ENCODE peak calls at places on chromosomes 7 and 10, in six cellular contexts. N is cardiac muscle cell, M is IMR-90, U is brain microvascular endothelial cell, G is left ventricle myocardium inferior, B is upper lobe of left lung. R is an unnamed sample.
A peak's percentile ranks its signal among the peaks of the same experiment; 100 is the strongest.

GRCh38 chr7:156039194-156039593 is 226.9 kb upstream of the SHH start:
- DNase-seq in N (no peak), M (no peak), U (no peak), G (no peak), B (peak; percentile 68), R (no peak)

GRCh38 chr10:4978870-4979269 is 15.7 kb downstream of the AKR1C1 start:
- DNase-seq in N (no peak), M (no peak), U (no peak), G (no peak), B (no peak), R (no peak)

GRCh38 chr10:5871596-5871995 is 18.1 kb downstream of the ANKRD16 start:
- DNase-seq in N (peak; percentile 78), M (peak; percentile 77), U (no peak), G (no peak), B (no peak), R (no peak)

GRCh38 chr7:28903779-28904538 is 54.2 kb downstream of the TRIL start:
- DNase-seq in N (no peak), M (no peak), U (no peak), G (no peak), B (no peak), R (no peak)

GRCh38 chr7:107951896-107952295 is 51.1 kb downstream of the LAMB1 start:
- DNase-seq in N (no peak), M (no peak), U (no peak), G (no peak), B (peak; percentile 43), R (no peak)

GRCh38 chr10:124389613-124390361 is 28.9 kb downstream of the OAT start:
- DNase-seq in N (no peak), M (no peak), U (no peak), G (no peak), B (peak; percentile 71), R (no peak)

GRCh38 chr10:74763934-74764591 is 62.3 kb upstream of the KAT6B start:
- DNase-seq in N (no peak), M (no peak), U (no peak), G (no peak), B (peak; percentile 59), R (no peak)

GRCh38 chr10:130179640-130180039 is 43.4 kb downstream of the GLRX3 start:
- DNase-seq in N (peak; percentile 85), M (peak; percentile 78), U (peak; percentile 80), G (no peak), B (no peak), R (no peak)

GRCh38 chr10:69883256-69883655 is 81.5 kb downstream of the COL13A1 start:
- DNase-seq in N (no peak), M (no peak), U (no peak), G (no peak), B (no peak), R (no peak)

GRCh38 chr7:50317221-50317678 is 12.7 kb downstream of the IKZF1 start:
- DNase-seq in N (no peak), M (no peak), U (no peak), G (no peak), B (no peak), R (peak; percentile 75)

GRCh38 chr7:132854238-132854637 is 227.7 kb downstream of the CHCHD3 start:
- DNase-seq in N (no peak), M (no peak), U (no peak), G (no peak), B (no peak), R (no peak)

GRCh38 chr10:23442936-23443335 is 4.1 kb downstream of the OTUD1 start:
- DNase-seq in N (peak; percentile 37), M (peak; percentile 62), U (no peak), G (no peak), B (no peak), R (no peak)

GRCh38 chr10:133276435-133277201 is at the start of gene ADAM8:
- DNase-seq in N (no peak), M (no peak), U (no peak), G (no peak), B (peak; percentile 94), R (peak; percentile 73)

GRCh38 chr10:68900427-68901105 is 549 bp upstream of the DDX50 start:
- DNase-seq in N (no peak), M (peak; percentile 69), U (peak; percentile 67), G (peak; percentile 78), B (peak; percentile 94), R (no peak)

GRCh38 chr7:100190059-100190711 is 12.5 kb downstream of the STAG3 start:
- DNase-seq in N (peak; percentile 65), M (peak; percentile 62), U (peak; percentile 20), G (no peak), B (no peak), R (no peak)

GRCh38 chr7:42065015-42065414 is 172.0 kb downstream of the GLI3 start:
- DNase-seq in N (no peak), M (no peak), U (no peak), G (no peak), B (no peak), R (no peak)

GRCh38 chr10:23869548-23869947 is 339.4 kb upstream of the KIAA1217 start:
- DNase-seq in N (no peak), M (no peak), U (no peak), G (no peak), B (no peak), R (no peak)

GRCh38 chr10:29681700-29682444 is 47.1 kb upstream of the SVIL start:
- DNase-seq in N (no peak), M (no peak), U (no peak), G (no peak), B (no peak), R (peak; percentile 67)

GRCh38 chr7:1665721-1666250 is 4.3 kb upstream of the ELFN1 start:
- DNase-seq in N (peak; percentile 38), M (peak; percentile 4), U (no peak), G (peak; percentile 56), B (peak; percentile 87), R (no peak)

GRCh38 chr7:49780953-49781352 is 7.5 kb downstream of the VWC2 start:
- DNase-seq in N (no peak), M (no peak), U (no peak), G (no peak), B (no peak), R (no peak)

GRCh38 chr7:38978474-38978873 is 765 bp downstream of the POU6F2 start:
- DNase-seq in N (no peak), M (no peak), U (no peak), G (no peak), B (no peak), R (no peak)

GRCh38 chr7:44323381-44324203 is 1.8 kb downstream of the CAMK2B start:
- DNase-seq in N (no peak), M (no peak), U (no peak), G (no peak), B (no peak), R (no peak)

GRCh38 chr10:64345856-64346255 is 824.7 kb downstream of the REEP3 start:
- DNase-seq in N (no peak), M (no peak), U (no peak), G (no peak), B (no peak), R (no peak)

GRCh38 chr10:64346391-64346790 is 825.2 kb downstream of the REEP3 start:
- DNase-seq in N (no peak), M (no peak), U (no peak), G (no peak), B (no peak), R (no peak)

DNA sequence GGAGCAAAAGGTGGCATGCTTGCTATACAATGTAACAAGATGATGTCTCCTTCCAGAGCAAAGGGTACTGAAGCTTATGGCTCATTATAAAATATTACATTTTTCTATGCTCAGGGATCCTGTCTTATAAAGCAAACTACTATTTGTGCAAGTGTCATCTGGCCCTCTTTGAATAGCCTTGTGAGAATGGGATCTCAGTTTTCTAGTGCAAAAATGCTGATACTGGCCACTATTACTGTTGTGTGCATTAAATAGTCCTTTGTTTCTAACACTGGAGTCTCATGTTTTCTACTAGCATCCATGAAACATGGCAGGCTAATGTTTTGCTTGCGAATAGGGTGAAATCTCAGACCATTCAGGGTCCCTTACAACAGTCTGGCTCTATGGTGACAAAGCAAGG is 823.0 kb downstream of the REEP3 start:
- DNase-seq in N (no peak), M (no peak), U (no peak), G (no peak), B (no peak), R (no peak)
- H3K27ac ChIP-seq in N (no peak overlapping the region), M (no peak overlapping the region), U (no peak overlapping the region), G (no peak overlapping the region), B (no peak overlapping the region), R (no peak overlapping the region)

DNA sequence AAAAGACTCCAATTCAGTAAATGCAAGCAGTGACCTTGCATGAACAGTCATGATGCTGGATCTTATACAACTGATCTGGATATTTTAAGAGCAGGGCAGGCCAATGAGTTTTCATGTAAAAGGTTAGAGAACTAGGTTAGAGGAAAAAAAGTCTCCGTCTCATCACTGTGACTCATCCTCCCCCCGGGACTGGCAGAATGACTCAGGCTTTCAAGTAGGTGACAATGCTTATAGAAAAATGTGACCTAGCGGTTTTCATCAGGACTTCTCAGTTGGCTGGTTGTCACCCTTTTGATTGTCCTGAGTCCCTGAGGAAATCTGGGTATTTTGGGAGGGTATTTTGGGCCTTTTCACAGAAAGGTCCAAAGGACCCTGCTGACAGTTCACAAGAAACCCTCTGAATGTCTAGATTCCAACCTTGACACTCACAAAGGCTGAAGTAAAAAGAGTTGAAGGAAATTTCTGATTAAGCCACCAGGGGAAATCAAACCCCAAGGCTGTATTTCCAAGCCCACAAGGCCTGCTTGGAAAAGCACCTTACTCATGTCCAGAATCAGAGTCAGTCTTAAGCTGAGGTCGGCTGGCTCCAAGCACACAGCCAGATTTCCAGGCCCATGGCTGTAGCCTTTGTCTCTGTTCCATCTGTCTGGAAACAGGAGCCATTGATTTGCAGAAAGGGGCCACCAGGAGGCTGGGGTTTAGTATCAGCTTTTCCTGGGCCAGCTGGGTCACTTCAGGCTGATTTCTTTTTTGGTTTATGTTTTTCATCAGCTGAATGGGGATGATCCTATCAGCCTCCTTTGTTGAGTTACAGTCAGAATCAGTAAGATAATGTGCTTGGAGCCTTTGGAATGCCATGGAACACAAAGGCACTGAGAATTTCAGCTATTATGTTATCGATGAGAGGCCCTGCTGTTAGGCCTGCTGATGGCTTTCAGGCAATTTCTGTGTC is 226.4 kb upstream of the HABP2 start:
- DNase-seq in N (peak; percentile 62), M (peak; percentile 81), U (peak; percentile 93), G (no peak), B (no peak), R (no peak)
- TF ChIP-seq CTCF in N (no peak), M (peak; percentile 2), U (peak; percentile 59), G (peak; percentile 16), B (no peak), R (no peak)

GRCh38 chr7:6526997-6527378 is 24.3 kb downstream of the GRID2IP start:
- DNase-seq in N (no peak), M (no peak), U (no peak), G (no peak), B (no peak), R (no peak)

GRCh38 chr7:6531492-6532279 is 19.6 kb downstream of the GRID2IP start:
- DNase-seq in N (no peak), M (no peak), U (no peak), G (no peak), B (no peak), R (no peak)

GRCh38 chr7:6529643-6530042 is 21.6 kb downstream of the GRID2IP start:
- DNase-seq in N (no peak), M (no peak), U (no peak), G (no peak), B (no peak), R (no peak)

GRCh38 chr7:6530626-6531491 is 20.4 kb downstream of the GRID2IP start:
- DNase-seq in N (no peak), M (no peak), U (no peak), G (no peak), B (peak; percentile 89), R (peak; percentile 41)

GRCh38 chr7:6528401-6529130 is 22.7 kb downstream of the GRID2IP start:
- DNase-seq in N (no peak), M (no peak), U (no peak), G (no peak), B (no peak), R (no peak)
- H3K27me3 ChIP-seq in N (peaks cover 74% of the 10 kb centered on the region), M (peaks cover 58% of the 10 kb centered on the region), U (peaks cover 25% of the 10 kb centered on the region), G (peaks cover 100% of the 10 kb centered on the region), B (peaks cover 33% of the 10 kb centered on the region), R (peaks cover 25% of the 10 kb centered on the region)

GRCh38 chr10:3028444-3028843 is 38.9 kb upstream of the PFKP start:
- DNase-seq in N (no peak), M (no peak), U (no peak), G (no peak), B (no peak), R (no peak)
- H3K27ac ChIP-seq in N (no peak overlapping the region), M (no peak overlapping the region), U (no peak overlapping the region), G (no peak overlapping the region), B (no peak overlapping the region), R (no peak overlapping the region)